ENCODE peak calls at places on chromosomes 5 and 9, in seven cellular contexts. E is pons; V is HFFc6; C is iPS DF 6.9; B is stimulated activated CD8-positive, alpha-beta memory T cell treated with anti-CD3 and anti-CD28 coated beads, Interleukin-4, amount 100 ng/mL, for 4 hours; K is NAMALWA; W is right lobe of liver. Z is an unnamed sample.

GRCh38 chr5:18811616-18812015 is 1176.4 kb downstream of the CDH18 start:
- DNase-seq in E (no peak), B (no peak), C (no peak), K (no peak), V (no peak), W (no peak), Z (no peak)

GRCh38 chr5:78563621-78564020 is 85.0 kb downstream of the LHFPL2 start:
- DNase-seq in K (no peak), C (no peak), E (no peak), B (no peak), W (no peak), V (no peak), Z (no peak)

GRCh38 chr5:173764321-173765029 is 123.7 kb upstream of the CPEB4 start:
- DNase-seq in V (peak), W (peak), C (no peak), E (peak), B (no peak), K (no peak), Z (no peak)

GRCh38 chr5:172245823-172246222 is 37.7 kb downstream of the UBTD2 start:
- DNase-seq in C (no peak), E (no peak), W (no peak), V (no peak), K (no peak), B (no peak), Z (no peak)

GRCh38 chr5:177397875-177398390 is 2.5 kb downstream of the PFN3 start:
- DNase-seq in E (no peak), B (no peak), V (no peak), W (no peak), K (no peak), C (no peak), Z (no peak)

GRCh38 chr9:86201474-86202337 is 57.8 kb downstream of the C9orf153 start:
- DNase-seq in E (peak), C (no peak), V (no peak), K (no peak), B (no peak), W (no peak), Z (no peak)

GRCh38 chr5:157626831-157627230 is 25.4 kb downstream of the SOX30 start:
- DNase-seq in V (no peak), W (no peak), B (no peak), E (no peak), C (no peak), K (no peak), Z (no peak)

GRCh38 chr5:5705010-5705409 is 282.5 kb downstream of the ICE1 start:
- DNase-seq in E (no peak), V (no peak), B (no peak), C (no peak), W (no peak), K (no peak), Z (no peak)

GRCh38 chr9:120099064-120099463 is 480.9 kb downstream of the CDK5RAP2 start:
- DNase-seq in B (no peak), K (no peak), E (peak), W (no peak), V (no peak), C (no peak), Z (no peak)

GRCh38 chr5:134225780-134226440 is at the start of gene PPP2CA:
- DNase-seq in V (peak), C (peak), K (peak), B (peak), E (peak), W (peak), Z (peak)

GRCh38 chr5:135825373-135826220 is 8.9 kb upstream of the SLC25A48 start:
- DNase-seq in C (no peak), B (no peak), E (no peak), K (no peak), V (no peak), W (no peak), Z (no peak)

GRCh38 chr9:114026335-114026734 is 51.8 kb downstream of the AMBP start:
- DNase-seq in C (no peak), W (no peak), K (no peak), V (no peak), B (no peak), E (no peak), Z (peak)

GRCh38 chr9:117073539-117074336 is 341.1 kb downstream of the ASTN2 start:
- DNase-seq in V (no peak), E (peak), W (no peak), K (peak), B (no peak), C (peak), Z (no peak)

GRCh38 chr9:129930743-129931142 is 95.5 kb downstream of the USP20 start:
- DNase-seq in V (no peak), B (no peak), W (no peak), E (no peak), C (no peak), K (no peak), Z (no peak)

GRCh38 chr5:62017092-62017491 is 288.9 kb upstream of the KIF2A start:
- DNase-seq in B (no peak), C (no peak), W (no peak), K (no peak), E (no peak), V (no peak), Z (no peak)

GRCh38 chr9:20754556-20754955 is 70.5 kb downstream of the FOCAD start:
- DNase-seq in B (no peak), W (no peak), E (no peak), V (peak), K (no peak), C (no peak), Z (no peak)

GRCh38 chr9:14310247-14310646 is 3.7 kb downstream of the NFIB start:
- DNase-seq in E (no peak), V (no peak), K (no peak), W (no peak), B (no peak), C (no peak), Z (no peak)

GRCh38 chr5:160315968-160316367 is 3.6 kb upstream of the CCNJL start:
- DNase-seq in E (no peak), W (peak), V (no peak), K (no peak), C (no peak), B (no peak), Z (no peak)

GRCh38 chr9:126474786-126475485 is 138.8 kb upstream of the LMX1B start:
- DNase-seq in E (no peak), C (no peak), K (no peak), W (no peak), V (peak), B (no peak), Z (no peak)

GRCh38 chr5:168651654-168652053 is 72.5 kb upstream of the PANK3 start:
- DNase-seq in V (peak), W (no peak), E (no peak), K (no peak), B (no peak), C (no peak), Z (no peak)

GRCh38 chr9:115382865-115383264 is 264.9 kb upstream of the TNC start:
- DNase-seq in E (no peak), B (no peak), V (no peak), W (no peak), K (no peak), C (no peak), Z (no peak)

GRCh38 chr5:154813736-154814135 is 36.7 kb downstream of the FAXDC2 start:
- DNase-seq in K (no peak), B (no peak), V (no peak), C (no peak), W (no peak), E (no peak), Z (peak)

GRCh38 chr5:117077142-117077541 is 502.5 kb upstream of the SEMA6A start:
- DNase-seq in K (peak), C (no peak), E (no peak), B (no peak), W (no peak), V (no peak), Z (no peak)

GRCh38 chr9:20811872-20812271 is 127.8 kb downstream of the FOCAD start:
- DNase-seq in E (no peak), W (no peak), B (no peak), V (peak), K (no peak), C (no peak), Z (no peak)

GRCh38 chr5:149630337-149630736 is 49.0 kb downstream of the ARHGEF37 start:
- DNase-seq in C (no peak), V (no peak), B (no peak), W (no peak), E (no peak), K (no peak), Z (no peak)

GRCh38 chr5:67842806-67843205 is 372.8 kb upstream of the PIK3R1 start:
- DNase-seq in B (no peak), V (peak), K (no peak), E (no peak), C (no peak), W (no peak), Z (no peak)

GRCh38 chr5:62286834-62287611 is 19.0 kb upstream of the KIF2A start:
- DNase-seq in W (no peak), E (no peak), C (no peak), B (no peak), K (no peak), V (no peak), Z (no peak)

GRCh38 chr5:150706776-150707390 is 6.0 kb upstream of the RBM22 start:
- DNase-seq in V (no peak), E (no peak), W (no peak), C (no peak), K (no peak), B (no peak), Z (no peak)

GRCh38 chr5:73654861-73655318 is 28.9 kb downstream of the ARHGEF28 start:
- DNase-seq in E (peak), K (no peak), V (peak), W (no peak), B (no peak), C (no peak), Z (no peak)

GRCh38 chr5:143600396-143601075 is 197.1 kb upstream of the NR3C1 start:
- DNase-seq in W (no peak), C (no peak), V (no peak), E (no peak), B (no peak), K (no peak), Z (no peak)

Z was measured in activated CD8-positive, alpha-beta memory T cell treated with anti-CD3 and anti-CD28 coated beads, Interleukin-2, amount 10 ng/mL, durations not matched to agents 7 days and 5 days.